ENCODE peak calls at places on chromosomes 2 and 18, in five cellular contexts. Y is GM13976; M is GM12878; H is stimulated activated CD4-positive, alpha-beta T cell treated with anti-CD3 and anti-CD28 coated beads, Interleukin-15, amount 100 ng/mL, for 1 hour; Z is NCI-H2081. A is an unnamed sample.

GRCh38 chr2:7997279-7997678 is 684.6 kb upstream of the ID2 start:
- DNase-seq in Y (no peak), Z (no peak), H (no peak), M (no peak), A (no peak)

GRCh38 chr2:16039823-16040222 is 99.5 kb downstream of the MYCN start:
- DNase-seq in Z (no peak), Y (no peak), H (no peak), M (no peak), A (no peak)

GRCh38 chr2:241217320-241218031 is 29.0 kb downstream of the ANO7 start:
- DNase-seq in Y (peak; percentile 90), Z (peak; percentile 62), M (no peak), H (peak; percentile 14), A (peak; percentile 21)

GRCh38 chr18:39635966-39636365 is 2070.4 kb upstream of the CELF4 start:
- DNase-seq in Y (no peak), Z (no peak), M (no peak), H (no peak), A (no peak)

GRCh38 chr2:206323486-206323885 is 49.0 kb downstream of the ZDBF2 start:
- DNase-seq in M (no peak), Y (no peak), Z (no peak), H (no peak), A (no peak)

GRCh38 chr18:24538421-24539264 is 78.2 kb downstream of the HRH4 start:
- DNase-seq in H (no peak), Z (no peak), M (no peak), Y (no peak), A (no peak)

GRCh38 chr2:241816431-241817121 is 7.6 kb downstream of the NEU4 start:
- DNase-seq in Z (no peak), Y (peak; percentile 20), M (no peak), H (no peak), A (no peak)

GRCh38 chr2:62217980-62218379 is 22.1 kb downstream of the B3GNT2 start:
- DNase-seq in Z (no peak), H (no peak), M (no peak), Y (no peak), A (no peak)

GRCh38 chr2:12286347-12286746 is 430.4 kb upstream of the TRIB2 start:
- DNase-seq in Y (no peak), M (no peak), H (no peak), Z (no peak), A (no peak)

GRCh38 chr2:95031076-95031725 is 5.7 kb downstream of the MAL start:
- DNase-seq in Y (no peak), H (no peak), M (no peak), Z (no peak), A (no peak)

GRCh38 chr2:64645014-64645418 is 8.7 kb downstream of the SERTAD2 start:
- DNase-seq in M (no peak), Y (no peak), H (no peak), Z (peak; percentile 76), A (no peak)

GRCh38 chr2:160214461-160215055 is 14.5 kb upstream of the ITGB6 start:
- DNase-seq in Y (no peak), H (no peak), Z (no peak), M (no peak), A (no peak)

GRCh38 chr2:217610411-217610814 is 392.4 kb downstream of the TNS1 start:
- DNase-seq in H (peak; percentile 25), M (peak; percentile 31), Z (peak; percentile 85), Y (peak; percentile 40), A (peak; percentile 43)

GRCh38 chr18:54116541-54117257 is 107.8 kb downstream of the MBD2 start:
- DNase-seq in Z (no peak), M (no peak), H (no peak), Y (no peak), A (no peak)

A was measured in GM12864.